ENCODE peak calls at places on chromosomes 12 and 14, in four cellular contexts. R is mucosa of descending colon, I is tibial nerve, B is CD14-positive monocyte. Q is an unnamed sample.

GRCh38 chr14:22561661-22562579 is 27.1 kb downstream of the DAD1 start:
- DNase-seq in R (no peak), I (no peak), B (no peak), Q (no peak)

GRCh38 chr12:54988402-54989054 is 4.0 kb upstream of the TESPA1 start:
- DNase-seq in R (peak; percentile 65), I (peak; percentile 76), B (no peak), Q (peak; percentile 80)

GRCh38 chr12:45703942-45704341 is 25.6 kb upstream of the ARID2 start:
- DNase-seq in R (no peak), I (no peak), B (no peak), Q (no peak)

GRCh38 chr12:96239711-96240234 is 45.6 kb downstream of the ELK3 start:
- DNase-seq in R (no peak), I (no peak), B (no peak), Q (peak; percentile 66)

GRCh38 chr12:112170376-112170775 is 45.0 kb downstream of the TRAFD1 start:
- DNase-seq in R (no peak), I (peak; percentile 43), B (no peak), Q (peak; percentile 75)

GRCh38 chr12:81896771-81897170 is 137.6 kb upstream of the PPFIA2 start:
- DNase-seq in R (no peak), I (no peak), B (no peak), Q (no peak)

GRCh38 chr14:94680498-94681288 is 68.5 kb downstream of the SERPINA3 start:
- DNase-seq in R (no peak), I (no peak), B (no peak), Q (no peak)

GRCh38 chr14:98138666-98139065 is 1133.3 kb downstream of the BCL11B start:
- DNase-seq in R (no peak), I (no peak), B (no peak), Q (no peak)

Q was measured in spleen.